ENCODE peak calls at places on chromosomes 6 and 20, in seven cellular contexts. One of them, this sample, is unnamed.

GRCh38 chr6:5036309-5036708 is 32.5 kb upstream of the RPP40 start:
- DNase-seq in ACHN: no peak
- DNase-seq in nephron progenitor cell: peak; percentile 57
- DNase-seq in AG08395: peak; percentile 48
- DNase-seq in EH: peak; percentile 66
- DNase-seq in RPMI7951: peak; percentile 20
- DNase-seq in omental fat pad: no peak
- DNase-seq in this sample: no peak

GRCh38 chr6:13292774-13293173 is 35.6 kb downstream of the TBC1D7 start:
- DNase-seq in AG08395: no peak
- DNase-seq in omental fat pad: no peak
- DNase-seq in EH: no peak
- DNase-seq in ACHN: no peak
- DNase-seq in RPMI7951: no peak
- DNase-seq in nephron progenitor cell: no peak
- DNase-seq in this sample: no peak

GRCh38 chr6:44221961-44222335 is 1.4 kb upstream of the SLC29A1 start:
- DNase-seq in nephron progenitor cell: no peak
- DNase-seq in EH: no peak
- DNase-seq in AG08395: no peak
- DNase-seq in ACHN: no peak
- DNase-seq in omental fat pad: no peak
- DNase-seq in RPMI7951: no peak
- DNase-seq in this sample: no peak

GRCh38 chr6:10487668-10488327 is 33.4 kb upstream of the GCNT2 start:
- DNase-seq in EH: no peak
- DNase-seq in ACHN: no peak
- DNase-seq in RPMI7951: no peak
- DNase-seq in AG08395: no peak
- DNase-seq in omental fat pad: no peak
- DNase-seq in nephron progenitor cell: no peak
- DNase-seq in this sample: no peak

GRCh38 chr6:18585032-18585573 is 198.0 kb downstream of the RNF144B start:
- DNase-seq in ACHN: peak; percentile 57
- DNase-seq in AG08395: peak; percentile 74
- DNase-seq in EH: peak; percentile 65
- DNase-seq in RPMI7951: peak; percentile 72
- DNase-seq in omental fat pad: no peak
- DNase-seq in nephron progenitor cell: no peak
- DNase-seq in this sample: no peak

GRCh38 chr6:132797975-132798819 is at the start of gene SLC18B1:
- DNase-seq in omental fat pad: peak; percentile 27
- DNase-seq in RPMI7951: peak; percentile 48
- DNase-seq in ACHN: peak; percentile 48
- DNase-seq in nephron progenitor cell: peak; percentile 69
- DNase-seq in AG08395: peak; percentile 39
- DNase-seq in EH: peak; percentile 34
- DNase-seq in this sample: peak; percentile 53

GRCh38 chr20:46293084-46293483 is 15.2 kb downstream of the CDH22 start:
- DNase-seq in AG08395: peak; percentile 49
- DNase-seq in ACHN: peak; percentile 64
- DNase-seq in omental fat pad: no peak
- DNase-seq in EH: peak; percentile 66
- DNase-seq in nephron progenitor cell: peak; percentile 60
- DNase-seq in RPMI7951: peak; percentile 64
- DNase-seq in this sample: no peak

GRCh38 chr20:9878096-9878495 is 39.2 kb upstream of the PAK5 start:
- DNase-seq in RPMI7951: no peak
- DNase-seq in EH: peak; percentile 7
- DNase-seq in ACHN: no peak
- DNase-seq in omental fat pad: no peak
- DNase-seq in nephron progenitor cell: no peak
- DNase-seq in AG08395: no peak
- DNase-seq in this sample: no peak

GRCh38 chr20:58568441-58568931 is 53.3 kb upstream of the APCDD1L start:
- DNase-seq in AG08395: no peak
- DNase-seq in ACHN: no peak
- DNase-seq in RPMI7951: no peak
- DNase-seq in nephron progenitor cell: peak; percentile 41
- DNase-seq in omental fat pad: no peak
- DNase-seq in EH: no peak
- DNase-seq in this sample: no peak

GRCh38 chr6:137531376-137532092 is 37.3 kb upstream of the OLIG3 start:
- DNase-seq in EH: no peak
- DNase-seq in RPMI7951: no peak
- DNase-seq in nephron progenitor cell: no peak
- DNase-seq in omental fat pad: no peak
- DNase-seq in AG08395: no peak
- DNase-seq in ACHN: no peak
- DNase-seq in this sample: no peak

GRCh38 chr6:36386495-36387439 is 702 bp downstream of the ETV7 start:
- DNase-seq in ACHN: peak; percentile 54
- DNase-seq in RPMI7951: peak; percentile 75
- DNase-seq in EH: peak; percentile 68
- DNase-seq in nephron progenitor cell: peak; percentile 27
- DNase-seq in AG08395: peak; percentile 61
- DNase-seq in omental fat pad: no peak
- DNase-seq in this sample: no peak

GRCh38 chr6:20403766-20404640 is 2.3 kb downstream of the E2F3 start:
- DNase-seq in omental fat pad: no peak
- DNase-seq in nephron progenitor cell: no peak
- DNase-seq in ACHN: peak; percentile 55
- DNase-seq in AG08395: peak; percentile 18
- DNase-seq in RPMI7951: no peak
- DNase-seq in EH: peak; percentile 77
- DNase-seq in this sample: peak; percentile 47

GRCh38 chr20:22407237-22408193 is 176.9 kb downstream of the FOXA2 start:
- DNase-seq in EH: no peak
- DNase-seq in nephron progenitor cell: no peak
- DNase-seq in ACHN: no peak
- DNase-seq in RPMI7951: no peak
- DNase-seq in AG08395: no peak
- DNase-seq in omental fat pad: no peak
- DNase-seq in this sample: no peak

GRCh38 chr6:158043586-158044524 is 62.2 kb downstream of the SYNJ2 start:
- DNase-seq in omental fat pad: no peak
- DNase-seq in AG08395: peak; percentile 51
- DNase-seq in EH: peak; percentile 49
- DNase-seq in ACHN: no peak
- DNase-seq in nephron progenitor cell: no peak
- DNase-seq in RPMI7951: no peak
- DNase-seq in this sample: no peak

GRCh38 chr6:43916091-43916923 is 146.3 kb downstream of the VEGFA start:
- DNase-seq in AG08395: no peak
- DNase-seq in nephron progenitor cell: no peak
- DNase-seq in omental fat pad: no peak
- DNase-seq in RPMI7951: no peak
- DNase-seq in EH: no peak
- DNase-seq in ACHN: no peak
- DNase-seq in this sample: no peak

GRCh38 chr6:42162812-42163211 is 10.4 kb upstream of the GUCA1A start:
- DNase-seq in RPMI7951: no peak
- DNase-seq in AG08395: no peak
- DNase-seq in omental fat pad: no peak
- DNase-seq in ACHN: no peak
- DNase-seq in EH: no peak
- DNase-seq in nephron progenitor cell: no peak
- DNase-seq in this sample: no peak

GRCh38 chr6:94639564-94639963 is 937.8 kb upstream of the MANEA start:
- DNase-seq in omental fat pad: no peak
- DNase-seq in AG08395: no peak
- DNase-seq in nephron progenitor cell: no peak
- DNase-seq in EH: no peak
- DNase-seq in RPMI7951: no peak
- DNase-seq in ACHN: no peak
- DNase-seq in this sample: no peak

GRCh38 chr20:24995741-24996448 is 3.3 kb upstream of the APMAP start:
- DNase-seq in AG08395: peak; percentile 12
- DNase-seq in RPMI7951: peak; percentile 43
- DNase-seq in omental fat pad: no peak
- DNase-seq in EH: peak; percentile 32
- DNase-seq in ACHN: no peak
- DNase-seq in nephron progenitor cell: no peak
- DNase-seq in this sample: no peak

GRCh38 chr20:24755411-24755922 is 193.6 kb upstream of the CST7 start:
- DNase-seq in EH: no peak
- DNase-seq in RPMI7951: peak; percentile 82
- DNase-seq in ACHN: no peak
- DNase-seq in AG08395: no peak
- DNase-seq in omental fat pad: no peak
- DNase-seq in nephron progenitor cell: peak; percentile 19
- DNase-seq in this sample: no peak

GRCh38 chr6:161575508-161576254 is 301.8 kb upstream of the AGPAT4 start:
- DNase-seq in omental fat pad: no peak
- DNase-seq in AG08395: no peak
- DNase-seq in RPMI7951: no peak
- DNase-seq in EH: no peak
- DNase-seq in ACHN: no peak
- DNase-seq in nephron progenitor cell: peak; percentile 13
- DNase-seq in this sample: no peak

GRCh38 chr20:2822073-2822472 is 5.9 kb downstream of the TMEM239 start:
- DNase-seq in EH: peak; percentile 44
- DNase-seq in RPMI7951: peak; percentile 65
- DNase-seq in nephron progenitor cell: no peak
- DNase-seq in AG08395: no peak
- DNase-seq in omental fat pad: no peak
- DNase-seq in ACHN: no peak
- DNase-seq in this sample: peak; percentile 69

GRCh38 chr6:105402090-105402980 is 547 bp downstream of the PREP start:
- DNase-seq in EH: peak; percentile 47
- DNase-seq in AG08395: peak; percentile 29
- DNase-seq in RPMI7951: peak; percentile 49
- DNase-seq in ACHN: peak; percentile 31
- DNase-seq in nephron progenitor cell: peak; percentile 18
- DNase-seq in omental fat pad: no peak
- DNase-seq in this sample: peak; percentile 33

GRCh38 chr6:109069746-109070145 is 24.9 kb downstream of the SESN1 start:
- DNase-seq in nephron progenitor cell: no peak
- DNase-seq in omental fat pad: no peak
- DNase-seq in ACHN: no peak
- DNase-seq in AG08395: peak; percentile 21
- DNase-seq in RPMI7951: no peak
- DNase-seq in EH: no peak
- DNase-seq in this sample: no peak